ENCODE peak calls at places on chromosome 11, in seven cellular contexts. D is transverse colon, X is H1, S is endothelial cell of umbilical vein, F is sigmoid colon, W is NB4, B is uterus. Y is an unnamed sample.

GRCh38 chr11:3146612-3147256 is 18.4 kb downstream of the OSBPL5 start:
- DNase-seq in D (no peak), X (no peak), S (no peak), F (no peak), W (peak), B (no peak), Y (no peak)

GRCh38 chr11:110340427-110340826 is 44.0 kb upstream of the RDX start:
- DNase-seq in D (no peak), X (no peak), S (no peak), F (no peak), W (no peak), B (no peak), Y (no peak)

GRCh38 chr11:86021390-86021789 is 47.5 kb downstream of the PICALM start:
- DNase-seq in D (no peak), X (no peak), S (no peak), F (no peak), W (peak), B (no peak), Y (no peak)

GRCh38 chr11:30513087-30513486 is 73.1 kb downstream of the MPPED2 start:
- DNase-seq in D (no peak), X (no peak), S (no peak), F (no peak), W (no peak), B (no peak), Y (no peak)

GRCh38 chr11:72298931-72299330 is 55.0 kb upstream of the PHOX2A start:
- DNase-seq in D (no peak), X (no peak), S (no peak), F (no peak), W (no peak), B (no peak), Y (no peak)

GRCh38 chr11:108148549-108148948 is 27.2 kb downstream of the ACAT1 start:
- DNase-seq in D (no peak), X (no peak), S (no peak), F (no peak), W (no peak), B (no peak), Y (no peak)

GRCh38 chr11:109305009-109305408 is 117.0 kb upstream of the C11orf87 start:
- DNase-seq in D (no peak), X (no peak), S (no peak), F (no peak), W (no peak), B (no peak), Y (no peak)

GRCh38 chr11:110921742-110922200 is 209.5 kb upstream of the ARHGAP20 start:
- DNase-seq in D (no peak), X (no peak), S (no peak), F (peak), W (no peak), B (peak), Y (no peak)

GRCh38 chr11:119470316-119471266 is 47.6 kb upstream of the THY1 start:
- DNase-seq in D (no peak), X (no peak), S (no peak), F (no peak), W (no peak), B (no peak), Y (no peak)

GRCh38 chr11:61279934-61280656 is 15.0 kb downstream of the VWCE start:
- DNase-seq in D (no peak), X (no peak), S (no peak), F (no peak), W (peak), B (no peak), Y (no peak)

GRCh38 chr11:68934666-68935065 is 31.0 kb downstream of the IGHMBP2 start:
- DNase-seq in D (no peak), X (no peak), S (no peak), F (no peak), W (no peak), B (no peak), Y (no peak)

GRCh38 chr11:127074151-127074761 is 73.7 kb upstream of the KIRREL3 start:
- DNase-seq in D (peak), X (peak), S (no peak), F (no peak), W (peak), B (no peak), Y (no peak)

GRCh38 chr11:89267660-89268302 is 90.1 kb downstream of the TYR start:
- DNase-seq in D (no peak), X (no peak), S (no peak), F (no peak), W (no peak), B (no peak), Y (no peak)

GRCh38 chr11:40537734-40538133 is 921.7 kb downstream of the LRRC4C start:
- DNase-seq in D (no peak), X (no peak), S (no peak), F (no peak), W (no peak), B (no peak), Y (no peak)

GRCh38 chr11:126145954-126146353 is 65.5 kb downstream of the RPUSD4 start:
- DNase-seq in D (no peak), X (no peak), S (no peak), F (peak), W (no peak), B (no peak), Y (no peak)

GRCh38 chr11:18384157-18384641 is 10.2 kb upstream of the LDHA start:
- DNase-seq in D (peak), X (no peak), S (peak), F (peak), W (peak), B (peak), Y (peak)
- TF ChIP-seq POLR2A in D (peak), X (no peak), S (no peak), F (no peak), W (no peak), B (no peak), Y (peak)

DNA sequence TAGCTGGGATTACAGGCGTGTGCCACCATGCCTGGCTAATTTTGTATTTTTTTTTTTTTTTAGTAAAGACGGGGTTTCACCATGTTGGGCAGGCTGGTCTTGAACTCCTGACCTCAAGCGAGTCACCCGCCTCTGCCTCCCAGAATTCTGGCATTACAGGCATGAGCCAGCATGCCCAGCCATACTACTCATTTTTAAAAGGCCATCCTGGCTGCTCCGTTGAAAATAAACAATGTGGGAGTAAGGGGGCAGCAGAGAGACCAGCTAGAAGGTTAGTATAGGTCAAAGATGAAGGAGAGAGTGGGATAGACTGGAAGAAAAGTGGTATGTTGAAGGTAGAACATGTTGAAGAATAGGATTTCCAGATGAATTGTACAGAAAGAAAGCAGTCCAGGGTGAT is 17.6 kb upstream of the LIN7C start:
- DNase-seq in D (no peak), X (no peak), S (no peak), F (no peak), W (peak), B (no peak), Y (no peak)
- TF ChIP-seq CTCF in D (no peak), X (no peak), S (no peak), F (no peak), W (peak), B (no peak), Y (no peak)

GRCh38 chr11:87037450-87038234 is at the start of gene TMEM135:
- DNase-seq in D (peak), X (peak), S (peak), F (peak), W (peak), B (peak), Y (peak)
- TF ChIP-seq POLR2A in D (peak), X (peak), S (peak), F (peak), W (peak), B (peak), Y (peak)

GRCh38 chr11:123406441-123407123 is 23.5 kb upstream of the GRAMD1B start:
- DNase-seq in D (no peak), X (no peak), S (no peak), F (no peak), W (no peak), B (no peak), Y (no peak)

GRCh38 chr11:123404626-123405025 is 25.4 kb upstream of the GRAMD1B start:
- DNase-seq in D (no peak), X (no peak), S (peak), F (no peak), W (peak), B (no peak), Y (no peak)

GRCh38 chr11:123407124-123407995 is 22.7 kb upstream of the GRAMD1B start:
- DNase-seq in D (peak), X (peak), S (peak), F (no peak), W (peak), B (no peak), Y (peak)

GRCh38 chr11:123407996-123408597 is 22.0 kb upstream of the GRAMD1B start:
- DNase-seq in D (no peak), X (no peak), S (peak), F (no peak), W (no peak), B (no peak), Y (no peak)

DNA sequence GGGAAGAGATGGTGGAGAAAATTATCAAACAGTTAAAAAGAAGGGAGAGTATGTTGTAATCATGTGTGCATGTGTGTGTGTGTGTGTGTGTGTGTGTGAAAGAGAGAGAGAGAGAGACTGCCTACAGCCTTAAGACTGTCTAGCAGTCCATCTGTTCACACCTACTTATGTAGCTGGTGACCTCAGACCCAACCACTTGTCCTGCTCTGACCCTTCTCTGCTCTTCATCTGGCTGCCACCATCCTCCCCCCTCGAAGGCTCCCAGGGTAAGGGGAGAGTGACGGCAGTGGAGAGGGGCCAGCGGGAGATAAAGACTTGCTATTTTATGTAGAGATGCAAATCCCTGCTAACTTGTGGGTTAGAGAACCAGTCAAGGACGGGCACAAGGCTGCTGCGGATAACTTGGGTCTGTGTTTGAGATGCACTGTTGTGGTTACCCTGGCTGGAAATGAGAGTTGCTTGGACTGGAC is 24.9 kb upstream of the GRAMD1B start:
- DNase-seq in D (no peak), X (no peak), S (no peak), F (no peak), W (no peak), B (no peak), Y (no peak)
- TF ChIP-seq CTCF in D (no peak), X (no peak), S (no peak), F (no peak), W (no peak), B (no peak), Y (no peak)